ENCODE peak calls at places on chromosomes 12 and 14, in nine cellular contexts. J is RWPE2, Y is epithelial cell of proximal tubule, T is AG09319, P is omental fat pad, G is mammary epithelial cell, X is left lung, S is fibroblast of mammary gland, U is H9. O is an unnamed sample.

GRCh38 chr14:55846852-55847471 is 267.0 kb downstream of the KTN1 start:
- DNase-seq in J (no peak), Y (peak; percentile 31), T (no peak), P (peak; percentile 26), G (no peak), X (no peak), S (peak; percentile 79), U (no peak), O (no peak)

GRCh38 chr12:55703976-55704761 is 3.5 kb downstream of the ITGA7 start:
- DNase-seq in J (no peak), Y (no peak), T (no peak), P (no peak), G (no peak), X (no peak), S (no peak), U (no peak), O (no peak)

GRCh38 chr12:110109037-110109836 is 14.9 kb upstream of the IFT81 start:
- DNase-seq in J (peak; percentile 83), Y (peak; percentile 40), T (peak; percentile 100), P (peak; percentile 43), G (peak; percentile 89), X (peak; percentile 87), S (peak; percentile 100), U (no peak), O (peak; percentile 96)

GRCh38 chr14:69298131-69299071 is 38.4 kb downstream of the GALNT16 start:
- DNase-seq in J (peak; percentile 40), Y (no peak), T (no peak), P (no peak), G (no peak), X (no peak), S (no peak), U (no peak), O (no peak)

GRCh38 chr12:121784460-121784859 is 9.0 kb downstream of the RHOF start:
- DNase-seq in J (no peak), Y (no peak), T (no peak), P (no peak), G (peak; percentile 96), X (no peak), S (peak; percentile 96), U (no peak), O (no peak)

GRCh38 chr12:50550530-50551223 is 45.9 kb downstream of the DIP2B start:
- DNase-seq in J (no peak), Y (no peak), T (no peak), P (no peak), G (peak; percentile 71), X (no peak), S (peak; percentile 65), U (no peak), O (no peak)

GRCh38 chr12:3651585-3652424 is 101.1 kb downstream of the CRACR2A start:
- DNase-seq in J (no peak), Y (no peak), T (no peak), P (no peak), G (no peak), X (no peak), S (no peak), U (no peak), O (no peak)

GRCh38 chr14:54226103-54226502 is 170.7 kb upstream of the CDKN3 start:
- DNase-seq in J (no peak), Y (no peak), T (no peak), P (no peak), G (peak; percentile 38), X (no peak), S (peak; percentile 60), U (no peak), O (no peak)

GRCh38 chr14:76715102-76715926 is 46.0 kb upstream of the VASH1 start:
- DNase-seq in J (no peak), Y (no peak), T (no peak), P (no peak), G (no peak), X (no peak), S (peak; percentile 74), U (no peak), O (peak; percentile 90)

GRCh38 chr12:64181504-64182291 is 40.4 kb downstream of the KICS2 start:
- DNase-seq in J (peak; percentile 79), Y (peak; percentile 97), T (peak; percentile 87), P (no peak), G (peak; percentile 98), X (no peak), S (peak; percentile 99), U (peak; percentile 45), O (no peak)

GRCh38 chr14:73634333-73634833 is 10.4 kb upstream of the DNAL1 start:
- DNase-seq in J (no peak), Y (no peak), T (no peak), P (no peak), G (no peak), X (no peak), S (peak; percentile 16), U (peak; percentile 93), O (no peak)

GRCh38 chr14:96058606-96059200 is 19.5 kb downstream of the C14orf132 start:
- DNase-seq in J (no peak), Y (no peak), T (no peak), P (no peak), G (no peak), X (no peak), S (no peak), U (no peak), O (no peak)

GRCh38 chr12:45088608-45089007 is 37.7 kb upstream of the DBX2 start:
- DNase-seq in J (no peak), Y (no peak), T (no peak), P (no peak), G (no peak), X (no peak), S (no peak), U (no peak), O (no peak)

GRCh38 chr14:68637106-68638021 is 155.5 kb downstream of the ZFP36L1 start:
- DNase-seq in J (no peak), Y (no peak), T (no peak), P (no peak), G (no peak), X (no peak), S (peak; percentile 62), U (no peak), O (peak; percentile 93)

GRCh38 chr14:80364274-80364673 is 153.0 kb upstream of the DIO2 start:
- DNase-seq in J (no peak), Y (no peak), T (no peak), P (no peak), G (no peak), X (no peak), S (peak; percentile 54), U (no peak), O (no peak)

GRCh38 chr14:68816183-68816942 is 23.5 kb upstream of the ZFP36L1 start:
- DNase-seq in J (peak; percentile 91), Y (no peak), T (no peak), P (peak; percentile 75), G (peak; percentile 82), X (peak; percentile 93), S (peak; percentile 86), U (peak; percentile 89), O (no peak)

GRCh38 chr12:51818086-51818485 is 30.4 kb downstream of the FIGNL2 start:
- DNase-seq in J (no peak), Y (no peak), T (no peak), P (no peak), G (no peak), X (no peak), S (no peak), U (no peak), O (no peak)

GRCh38 chr14:38105106-38105702 is 102.5 kb upstream of the SSTR1 start:
- DNase-seq in J (no peak), Y (no peak), T (no peak), P (no peak), G (no peak), X (no peak), S (no peak), U (no peak), O (no peak)

GRCh38 chr14:101553393-101553792 is 7.9 kb upstream of the DIO3 start:
- DNase-seq in J (no peak), Y (no peak), T (no peak), P (no peak), G (no peak), X (no peak), S (no peak), U (no peak), O (no peak)

DNA sequence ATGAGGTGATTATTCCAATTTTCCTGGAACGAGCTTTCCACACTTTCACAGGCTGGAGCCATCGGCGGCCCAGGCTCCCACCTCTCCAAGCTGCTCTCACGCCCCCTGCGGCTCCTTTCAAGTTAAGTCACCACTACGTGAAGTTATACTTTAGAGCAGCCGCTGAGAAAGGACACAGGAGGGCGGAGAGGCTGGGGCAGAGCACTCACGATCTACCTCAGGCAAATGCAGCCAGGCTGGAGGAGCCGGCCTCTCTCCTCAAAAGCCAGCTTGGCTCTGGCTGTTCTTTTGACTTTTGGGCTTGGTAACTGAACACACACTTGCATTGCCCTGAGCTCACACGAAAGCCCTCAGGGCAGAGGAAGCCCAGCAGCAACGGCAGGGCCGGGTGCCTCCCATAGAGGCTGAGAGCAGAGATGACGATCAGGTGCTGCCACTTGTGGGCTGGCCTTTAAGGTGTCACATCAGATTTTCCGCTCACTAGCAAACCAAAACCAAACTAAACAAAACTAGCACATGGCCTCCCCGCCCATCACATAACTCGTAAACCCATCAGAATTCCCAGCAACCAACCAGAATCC is 75.2 kb downstream of the PITPNM2 start:
- DNase-seq in J (no peak), Y (no peak), T (no peak), P (no peak), G (no peak), X (peak; percentile 73), S (no peak), U (peak; percentile 83), O (no peak)
- TF ChIP-seq CTCF in J (no peak), Y (peak; percentile 16), T (no peak), P (no peak), G (no peak), X (no peak), S (no peak), U (peak; percentile 22), O (peak; percentile 24)

GRCh38 chr12:57087689-57088441 is 1.0 kb upstream of the NAB2 start:
- DNase-seq in J (peak; percentile 94), Y (no peak), T (peak; percentile 95), P (peak; percentile 73), G (peak; percentile 93), X (peak; percentile 92), S (peak; percentile 98), U (peak; percentile 98), O (peak; percentile 96)
- TF ChIP-seq CTCF in J (no peak), Y (no peak), T (no peak), P (no peak), G (no peak), X (no peak), S (no peak), U (no peak), O (no peak)

DNA sequence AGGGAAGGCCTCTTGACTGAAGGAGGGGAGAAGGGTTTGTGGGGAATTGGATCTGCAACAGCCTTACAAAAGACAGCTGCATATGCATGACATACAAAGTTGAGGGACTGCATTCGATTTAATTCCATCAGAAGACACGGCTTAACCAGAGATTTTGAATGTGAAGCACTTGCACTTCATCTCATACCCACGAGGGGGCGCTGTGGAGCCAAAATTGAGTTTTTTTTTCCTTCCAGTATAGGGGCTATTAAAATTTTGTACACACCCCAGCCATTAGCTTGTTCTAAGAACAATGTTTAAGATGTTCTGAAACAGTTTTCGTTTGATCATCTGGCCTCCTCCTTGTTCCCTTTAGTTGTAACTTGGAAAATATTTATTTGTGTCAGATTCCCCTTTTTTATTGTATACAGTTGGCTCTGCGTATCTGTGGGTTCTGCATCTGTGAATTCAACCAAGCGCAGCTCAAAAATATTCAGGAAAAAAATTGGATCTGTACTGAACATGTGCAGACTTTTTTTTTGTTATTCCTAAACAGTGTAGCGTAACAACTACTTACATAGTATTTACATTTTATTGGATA is 1.6 kb downstream of the SUDS3 start:
- DNase-seq in J (no peak), Y (no peak), T (no peak), P (peak; percentile 65), G (peak; percentile 46), X (no peak), S (peak; percentile 60), U (peak; percentile 47), O (peak; percentile 92)
- TF ChIP-seq CTCF in J (peak; percentile 96), Y (peak; percentile 91), T (peak; percentile 94), P (no peak), G (peak; percentile 85), X (peak; percentile 98), S (peak; percentile 94), U (peak; percentile 97), O (peak; percentile 98)

GRCh38 chr14:41824441-41824840 is 217.8 kb downstream of the LRFN5 start:
- DNase-seq in J (no peak), Y (no peak), T (no peak), P (no peak), G (no peak), X (no peak), S (no peak), U (no peak), O (no peak)
- TF ChIP-seq CTCF in J (no peak), Y (no peak), T (no peak), P (no peak), G (no peak), X (no peak), S (peak; percentile 14), U (peak; percentile 51), O (no peak)